ENCODE peak calls at places on chromosomes 6 and 20, in eight cellular contexts. C is body of pancreas, U is mucosa of descending colon, G is cardiac muscle cell, W is lower lobe of right lung, P is fibroblast of lung, F is tibial artery, H is Peyer's patch. N is an unnamed sample. For H3K4me1, the result is how much of the 10 kb centered on the place peaks cover.

GRCh38 chr6:28311139-28311823 is 24.7 kb downstream of the ZSCAN31 start:
- DNase-seq in H (no peak), P (no peak), G (no peak), W (no peak), F (no peak), C (no peak), U (no peak), N (no peak)

GRCh38 chr6:44785123-44785522 is 397.6 kb downstream of the CDC5L start:
- DNase-seq in P (no peak), G (no peak), C (no peak), H (no peak), W (no peak), F (no peak), U (no peak), N (no peak)

GRCh38 chr6:111973897-111974639 is 79.8 kb upstream of the CCN6 start:
- DNase-seq in C (no peak), U (no peak), G (no peak), W (no peak), H (no peak), F (no peak), P (peak), N (no peak)

GRCh38 chr20:36472656-36473071 is 68.7 kb upstream of the MYL9 start:
- DNase-seq in F (no peak), W (peak), G (no peak), P (peak), C (peak), U (peak), H (peak), N (no peak)

GRCh38 chr6:119881416-119881815 is 531.9 kb upstream of the MAN1A1 start:
- DNase-seq in W (no peak), F (no peak), G (no peak), H (no peak), U (no peak), C (no peak), P (peak), N (no peak)

GRCh38 chr6:18845891-18846290 is 458.7 kb downstream of the RNF144B start:
- DNase-seq in F (no peak), W (no peak), U (no peak), P (no peak), G (no peak), H (no peak), C (no peak), N (no peak)

GRCh38 chr6:4906942-4907300 is 96.9 kb downstream of the RPP40 start:
- DNase-seq in H (no peak), F (no peak), W (no peak), P (no peak), G (no peak), C (peak), U (no peak), N (no peak)

GRCh38 chr20:47749367-47749766 is 35.9 kb downstream of the SULF2 start:
- DNase-seq in H (no peak), F (peak), W (no peak), G (no peak), C (no peak), U (no peak), P (peak), N (peak)

GRCh38 chr6:6665505-6665904 is 77.0 kb downstream of the LY86 start:
- DNase-seq in G (no peak), U (no peak), W (no peak), H (no peak), F (no peak), P (no peak), C (no peak), N (no peak)

GRCh38 chr6:151375833-151376232 is 15.5 kb downstream of the ZBTB2 start:
- DNase-seq in U (no peak), C (no peak), P (no peak), F (no peak), H (no peak), G (no peak), W (no peak), N (no peak)

GRCh38 chr6:119541132-119541905 is 191.8 kb upstream of the MAN1A1 start:
- DNase-seq in P (peak), W (no peak), H (no peak), U (no peak), F (no peak), C (no peak), G (no peak), N (no peak)

GRCh38 chr6:40328376-40328987 is 258.7 kb downstream of the LRFN2 start:
- DNase-seq in C (peak), F (no peak), G (peak), H (peak), P (no peak), U (no peak), W (peak), N (no peak)

GRCh38 chr6:123619156-123619555 is 17.6 kb downstream of the TRDN start:
- DNase-seq in H (no peak), U (no peak), W (no peak), C (no peak), G (no peak), P (no peak), F (no peak), N (no peak)

GRCh38 chr6:31125586-31126363 is 5.5 kb upstream of the CDSN start:
- DNase-seq in P (peak), H (no peak), F (no peak), U (no peak), C (no peak), W (no peak), G (no peak), N (peak)

GRCh38 chr6:128597956-128598355 is 77.6 kb upstream of the PTPRK start:
- DNase-seq in H (no peak), W (no peak), U (no peak), C (no peak), P (peak), G (no peak), F (no peak), N (no peak)

GRCh38 chr6:104969108-104969507 is 12.2 kb downstream of the LIN28B start:
- DNase-seq in P (no peak), G (peak), U (no peak), C (no peak), F (no peak), H (no peak), W (no peak), N (no peak)

GRCh38 chr20:9087531-9088217 is 18.8 kb downstream of the PLCB4 start:
- DNase-seq in G (no peak), P (no peak), F (no peak), W (no peak), C (no peak), H (no peak), U (no peak), N (no peak)

GRCh38 chr20:37524859-37525708 is 2.6 kb downstream of the BLCAP start:
- DNase-seq in U (no peak), F (no peak), H (no peak), W (no peak), G (no peak), C (no peak), P (peak), N (no peak)

GRCh38 chr20:16366548-16366947 is 206.7 kb downstream of the KIF16B start:
- DNase-seq in H (no peak), G (no peak), W (no peak), F (no peak), U (no peak), P (no peak), C (no peak), N (no peak)

GRCh38 chr6:124977067-124977908 is 15.1 kb downstream of the RNF217 start:
- DNase-seq in P (peak), W (no peak), C (no peak), F (no peak), U (no peak), H (no peak), G (no peak), N (no peak)

GRCh38 chr6:15969236-15969778 is 159.6 kb upstream of the MYLIP start:
- DNase-seq in H (no peak), G (no peak), W (no peak), P (peak), U (no peak), F (no peak), C (no peak), N (no peak)

GRCh38 chr6:15974817-15975216 is 154.1 kb upstream of the MYLIP start:
- DNase-seq in W (no peak), G (no peak), C (no peak), H (no peak), P (no peak), U (no peak), F (no peak), N (no peak)

GRCh38 chr6:15966000-15966399 is 162.9 kb upstream of the MYLIP start:
- DNase-seq in W (no peak), C (no peak), P (no peak), F (no peak), U (no peak), G (no peak), H (no peak), N (no peak)

GRCh38 chr6:15968519-15968918 is 160.4 kb upstream of the MYLIP start:
- DNase-seq in F (no peak), G (no peak), C (no peak), W (no peak), P (no peak), U (no peak), H (no peak), N (no peak)

DNA sequence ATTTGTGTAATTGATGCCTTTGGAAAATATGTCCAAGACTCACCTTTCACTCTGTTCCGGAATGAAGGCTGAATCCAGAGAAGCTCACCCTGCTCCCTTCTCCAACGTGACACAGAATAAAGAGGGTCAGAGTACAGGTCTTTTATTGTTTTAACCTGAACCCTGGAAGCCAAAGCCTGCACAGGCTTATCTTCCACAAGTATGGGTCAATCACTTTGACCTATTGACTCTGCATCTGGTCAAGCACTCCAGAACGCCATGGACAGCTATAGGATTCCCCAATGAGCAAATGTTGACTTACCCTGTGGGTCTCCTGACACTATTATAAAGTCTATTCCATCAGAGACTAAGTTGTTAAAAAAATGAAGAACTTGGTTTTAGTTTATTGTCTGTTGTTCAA is 158.4 kb upstream of the MYLIP start:
- DNase-seq in C (no peak), P (no peak), G (no peak), H (no peak), F (no peak), W (no peak), U (no peak), N (no peak)
- H3K4me1 ChIP-seq in C (under half), P (under half), G (under half), H (under half), F (under half), W (under half), U (under half), N (under half)

GRCh38 chr20:56160956-56161355 is 87.6 kb upstream of the MC3R start:
- DNase-seq in G (no peak), U (no peak), C (no peak), P (no peak), F (no peak), H (no peak), W (no peak), N (no peak)
- H3K4me3 ChIP-seq in G (no peak), U (no peak), C (no peak), P (no peak), F (no peak), H (no peak), W (no peak), N (no peak)

DNA sequence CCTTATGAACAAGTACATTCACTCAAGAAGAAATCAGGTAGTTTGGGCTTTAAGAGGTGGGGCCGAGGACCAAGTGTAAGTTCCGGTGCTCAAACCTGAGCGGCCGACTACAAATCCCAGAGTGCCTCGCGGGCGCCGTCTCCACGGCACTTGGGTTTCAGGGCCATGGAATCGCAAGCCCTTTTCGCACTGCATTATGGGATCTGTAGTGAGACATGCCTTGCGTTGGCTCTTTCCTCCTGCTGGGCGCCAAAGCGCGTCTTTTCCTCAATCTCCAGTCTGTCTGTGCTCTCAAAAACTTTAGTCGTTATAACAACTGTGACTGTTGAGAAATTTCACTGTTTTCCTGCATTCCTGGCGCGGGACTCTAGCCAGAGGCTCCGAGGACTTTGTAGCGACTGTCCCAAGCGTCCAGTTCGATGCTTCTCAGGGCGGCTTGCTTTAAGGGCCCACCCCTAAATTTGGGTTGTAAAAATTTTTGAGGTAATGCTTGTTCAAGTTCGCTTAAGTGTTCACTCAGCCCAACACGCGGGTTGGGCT is 408 bp upstream of the FBXO9 start:
- DNase-seq in H (peak), W (peak), U (peak), C (peak), G (peak), F (peak), P (peak), N (peak)
- TF ChIP-seq CTCF in H (peak), W (peak), U (no peak), C (peak), G (no peak), F (no peak), P (no peak), N (no peak)

GRCh38 chr6:109071125-109071917 is 23.3 kb downstream of the SESN1 start:
- DNase-seq in F (no peak), G (no peak), W (no peak), H (no peak), U (no peak), P (no peak), C (no peak), N (no peak)
- H3K4me1 ChIP-seq in F (under half), G (under half), W (under half), H (under half), U (under half), P (under half), C (under half), N (under half)

DNA sequence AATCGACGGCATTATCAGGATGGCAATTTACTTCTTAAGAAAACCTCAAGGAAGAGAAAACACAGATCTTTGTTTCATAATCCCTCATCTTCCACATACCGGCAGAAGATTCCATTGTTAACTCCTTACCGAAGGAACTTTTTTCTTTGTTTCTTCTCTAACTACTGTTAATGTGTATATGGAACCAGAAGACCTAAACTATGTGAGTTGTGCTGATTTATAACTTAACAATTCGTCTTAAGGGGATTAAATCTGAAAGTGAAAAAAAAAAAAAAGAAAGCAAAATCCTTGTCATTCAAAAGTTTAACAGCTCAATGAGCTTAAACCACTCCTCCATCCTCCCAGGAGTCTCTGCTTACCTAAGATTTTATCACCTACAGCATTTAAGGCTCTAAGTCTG is 629 bp downstream of the TAAR2 start:
- DNase-seq in W (no peak), U (no peak), F (no peak), C (no peak), P (no peak), G (no peak), H (no peak), N (no peak)
- H3K4me3 ChIP-seq in W (no peak), U (no peak), F (no peak), C (no peak), P (no peak), G (no peak), H (no peak), N (no peak)

DNA sequence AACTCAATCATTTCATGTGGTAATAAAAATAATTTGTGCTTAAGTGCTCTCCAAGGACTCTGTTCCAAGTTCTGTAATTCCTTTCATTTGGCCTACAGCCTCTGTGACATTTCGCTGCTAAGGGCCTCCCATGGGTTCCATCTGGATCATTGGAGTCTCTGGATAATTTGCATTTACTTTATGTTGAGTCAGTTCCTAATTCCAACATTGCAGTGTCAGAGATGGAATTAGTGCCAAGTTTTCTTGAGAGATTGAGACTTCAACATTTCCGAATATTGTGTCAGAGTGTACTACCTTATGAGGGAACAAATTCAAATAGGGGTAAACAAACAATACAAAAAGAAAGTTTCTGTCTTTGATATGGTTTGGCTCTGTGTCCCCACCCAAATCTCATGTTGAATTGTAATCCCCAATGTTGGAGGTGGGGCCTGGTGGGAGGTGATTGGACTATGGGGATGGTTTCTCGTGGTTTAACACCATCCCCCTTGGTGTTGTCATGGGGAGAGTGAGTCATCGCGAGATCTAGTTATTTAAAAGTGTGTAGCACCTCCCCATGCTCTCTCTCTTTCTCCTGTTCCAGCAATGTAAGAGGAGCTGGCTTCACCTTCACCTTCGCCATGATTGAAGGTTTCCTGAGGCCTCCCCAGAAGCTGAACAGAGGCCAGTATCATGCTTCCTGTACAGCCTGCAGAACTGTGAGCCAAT is 244.1 kb upstream of the TBX18 start:
- DNase-seq in C (no peak), F (no peak), U (no peak), H (no peak), P (no peak), W (no peak), G (no peak), N (no peak)
- TF ChIP-seq CTCF in C (no peak), F (no peak), U (no peak), H (no peak), P (no peak), W (no peak), G (no peak), N (no peak)

GRCh38 chr20:45347297-45347935 is 808 bp downstream of the SDC4 start:
- DNase-seq in G (no peak), P (peak), H (no peak), W (no peak), C (peak), F (peak), U (no peak), N (no peak)

GRCh38 chr20:45347936-45348809 is at the start of gene SDC4:
- DNase-seq in W (peak), U (peak), G (peak), P (peak), F (peak), H (peak), C (peak), N (peak)

GRCh38 chr20:45346851-45347250 is 1.4 kb downstream of the SDC4 start:
- DNase-seq in U (no peak), F (peak), G (no peak), W (no peak), H (no peak), P (peak), C (no peak), N (no peak)

GRCh38 chr20:45345104-45345936 is 2.9 kb downstream of the SDC4 start:
- DNase-seq in G (no peak), C (peak), F (peak), U (peak), W (peak), P (peak), H (peak), N (no peak)

DNA sequence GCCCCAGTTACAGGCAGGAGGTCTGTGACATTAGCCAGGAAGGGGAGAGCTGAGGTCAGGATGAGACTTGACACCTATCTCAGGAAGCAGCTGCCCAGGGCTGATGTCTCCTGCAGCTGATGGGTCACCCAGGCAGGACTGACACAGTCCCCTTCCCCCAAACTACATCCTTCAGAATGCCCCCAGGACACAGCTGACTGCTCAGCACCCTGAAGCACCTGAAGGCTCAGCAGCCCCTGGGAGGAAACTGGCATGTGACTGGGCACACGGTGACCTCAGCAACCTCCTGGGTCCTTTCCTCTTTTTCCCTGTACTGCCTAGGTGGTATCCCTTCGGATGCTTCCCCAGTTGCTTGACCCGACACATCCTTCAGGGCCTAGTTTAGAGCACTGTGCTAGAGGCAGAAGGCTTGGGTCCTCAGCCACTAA is 1.9 kb downstream of the SDC4 start:
- DNase-seq in C (peak), H (no peak), U (no peak), P (no peak), F (peak), G (no peak), W (no peak), N (no peak)
- H3K4me1 ChIP-seq in C (half or more), H (under half), U (under half), P (under half), F (half or more), G (half or more), W (half or more), N (under half)

DNA sequence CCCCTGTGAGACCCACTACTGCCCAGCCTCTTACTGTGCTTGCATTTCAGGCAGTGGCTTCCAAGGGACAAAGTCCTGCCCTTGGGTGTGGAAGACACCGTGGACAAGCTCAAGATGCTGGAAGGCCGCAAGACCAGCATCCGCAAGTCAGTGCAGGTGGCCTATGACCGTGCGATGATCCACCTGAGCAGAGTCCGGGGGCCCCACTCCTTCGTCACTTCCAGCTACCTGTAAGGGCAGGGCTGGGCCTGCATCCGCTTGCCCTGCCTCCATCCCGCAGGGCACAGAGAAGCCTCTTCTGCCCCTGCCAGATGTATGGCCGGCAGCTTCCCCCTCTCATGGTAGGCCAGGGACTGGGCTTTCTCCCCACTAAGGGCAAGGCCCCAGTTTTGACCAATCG is 33.8 kb downstream of the BRPF3 start:
- DNase-seq in W (no peak), G (no peak), F (no peak), C (no peak), P (no peak), H (no peak), U (no peak), N (no peak)
- H3K4me3 ChIP-seq in W (no peak), G (no peak), F (no peak), C (no peak), P (no peak), H (no peak), U (no peak), N (no peak)

N was measured in right atrium auricular region.